ENCODE peak calls at places on chromosomes 11 and 22, in five cellular contexts. D is psoas muscle, R is spleen, Y is mesothelial cell of epicardium, O is BJ. G is an unnamed sample.

GRCh38 chr11:78277314-78277994 is 88.7 kb downstream of the USP35 start:
- DNase-seq in D (no peak), R (no peak), Y (no peak), O (no peak), G (no peak)

GRCh38 chr11:15821471-15821870 is 534.9 kb downstream of the SOX6 start:
- DNase-seq in D (no peak), R (no peak), Y (no peak), O (no peak), G (no peak)

GRCh38 chr22:36881504-36882245 is 20.9 kb downstream of the NCF4 start:
- DNase-seq in D (no peak), R (no peak), Y (no peak), O (no peak), G (no peak)

GRCh38 chr22:23103199-23103954 is 33.1 kb downstream of the GNAZ start:
- DNase-seq in D (no peak), R (no peak), Y (no peak), O (no peak), G (no peak)

GRCh38 chr11:102390667-102391449 is 43.8 kb downstream of the BIRC2 start:
- DNase-seq in D (peak), R (peak), Y (no peak), O (no peak), G (peak)

GRCh38 chr11:68002943-68003845 is 703 bp downstream of the UNC93B1 start:
- DNase-seq in D (peak), R (peak), Y (no peak), O (no peak), G (no peak)

GRCh38 chr11:111631034-111631665 is 28.9 kb downstream of the SIK2 start:
- DNase-seq in D (no peak), R (no peak), Y (no peak), O (no peak), G (peak)

GRCh38 chr11:125902927-125903752 is at the start of gene PUS3:
- DNase-seq in D (peak), R (peak), Y (peak), O (peak), G (peak)

GRCh38 chr11:86490582-86490981 is 115.9 kb downstream of the CCDC81 start:
- DNase-seq in D (no peak), R (no peak), Y (no peak), O (no peak), G (peak)

GRCh38 chr11:86489442-86489841 is 114.8 kb downstream of the CCDC81 start:
- DNase-seq in D (no peak), R (no peak), Y (no peak), O (no peak), G (no peak)

GRCh38 chr11:86495341-86495740 is 120.7 kb downstream of the CCDC81 start:
- DNase-seq in D (no peak), R (no peak), Y (no peak), O (no peak), G (peak)

GRCh38 chr11:86491048-86491447 is 116.4 kb downstream of the CCDC81 start:
- DNase-seq in D (no peak), R (no peak), Y (no peak), O (no peak), G (peak)

DNA sequence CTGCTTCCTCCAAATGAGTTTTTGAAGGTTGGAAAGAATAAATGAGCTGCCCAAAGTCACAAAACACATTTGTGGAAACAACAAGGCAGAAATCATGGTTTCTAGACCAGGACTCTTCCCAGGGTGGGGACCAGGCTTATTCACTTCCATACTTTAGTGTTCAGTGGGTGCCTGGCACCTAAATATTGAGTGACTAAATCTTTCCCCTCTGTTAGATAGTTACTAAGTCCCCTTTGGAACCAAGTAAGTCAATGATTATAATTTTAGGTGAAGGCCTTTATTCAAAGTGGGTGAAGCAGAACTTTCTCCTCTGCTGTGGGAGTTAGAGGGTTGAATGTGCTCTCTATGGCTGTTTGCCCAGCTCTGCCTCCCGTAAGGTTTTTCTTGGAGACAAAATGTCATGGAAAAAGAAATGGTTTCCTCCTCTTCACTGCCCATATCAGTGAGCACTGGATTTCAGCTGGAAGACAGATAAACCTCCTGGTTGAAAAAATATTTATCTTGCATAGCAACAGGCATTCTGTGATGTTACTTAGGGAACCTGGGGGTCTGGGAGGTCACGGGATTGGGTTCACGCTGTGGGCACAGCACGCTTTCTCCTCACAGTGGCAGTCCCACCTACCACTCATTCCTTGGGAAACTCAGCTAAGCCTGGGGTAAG is 117.8 kb downstream of the CCDC81 start:
- DNase-seq in D (no peak), R (no peak), Y (no peak), O (no peak), G (no peak)
- TF ChIP-seq CTCF in D (no peak), R (no peak), Y (no peak), O (no peak), G (no peak)

GRCh38 chr11:61695917-61696316 is 15.7 kb downstream of the DAGLA start:
- DNase-seq in D (peak), R (peak), Y (no peak), O (peak), G (peak)
- TF ChIP-seq CTCF in D (peak), R (no peak), Y (no peak), O (peak), G (peak)

GRCh38 chr11:107757661-107758060 is 45.8 kb upstream of the SLN start:
- DNase-seq in D (no peak), R (no peak), Y (no peak), O (no peak), G (no peak)
- TF ChIP-seq CTCF in D (no peak), R (no peak), Y (no peak), O (no peak), G (peak)

DNA sequence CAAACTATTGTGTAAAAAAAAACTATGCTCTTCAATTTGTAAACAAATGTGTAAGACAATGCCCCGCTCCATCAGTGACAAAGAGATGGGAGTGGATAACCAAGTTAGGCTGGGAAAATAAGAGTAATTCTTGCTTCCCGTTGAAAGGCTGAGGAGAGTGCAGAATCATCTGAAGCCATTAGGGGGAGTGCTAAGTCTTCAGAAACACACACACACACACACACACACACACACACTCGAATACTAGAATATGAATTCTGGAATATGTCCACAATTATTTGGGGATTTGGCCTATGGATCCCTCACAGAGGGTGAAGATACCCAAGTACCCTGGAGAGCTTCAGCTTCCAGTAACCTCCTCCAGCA is 27.8 kb upstream of the ROBO3 start:
- DNase-seq in D (no peak), R (no peak), Y (no peak), O (peak), G (peak)
- TF ChIP-seq CTCF in D (no peak), R (no peak), Y (no peak), O (peak), G (peak)

DNA sequence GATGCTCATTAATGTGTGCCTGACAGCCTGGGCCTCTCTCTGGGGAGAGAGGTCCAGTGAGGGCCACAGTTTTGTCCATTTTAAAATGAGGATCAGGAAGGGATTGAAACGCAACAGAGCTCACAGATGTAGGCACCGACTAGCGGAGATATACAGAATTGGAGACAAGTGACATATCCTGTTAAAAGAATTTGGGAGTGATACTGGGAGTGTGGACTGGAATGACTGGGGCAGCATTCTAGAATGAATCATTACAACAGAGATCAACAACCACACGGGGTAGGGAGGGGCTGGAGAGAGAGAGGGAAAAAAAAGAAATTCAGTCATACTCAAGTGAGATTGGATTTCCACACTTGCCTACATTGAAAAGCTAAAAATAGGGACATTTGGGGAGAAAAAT is 2.5 kb upstream of the NCAM1 start:
- DNase-seq in D (no peak), R (no peak), Y (no peak), O (peak), G (no peak)
- TF ChIP-seq CTCF in D (no peak), R (no peak), Y (peak), O (no peak), G (no peak)

GRCh38 chr11:123544631-123545375 is 109.6 kb downstream of the SCN3B start:
- DNase-seq in D (no peak), R (no peak), Y (no peak), O (no peak), G (no peak)
- TF ChIP-seq CTCF in D (no peak), R (no peak), Y (no peak), O (no peak), G (no peak)

DNA sequence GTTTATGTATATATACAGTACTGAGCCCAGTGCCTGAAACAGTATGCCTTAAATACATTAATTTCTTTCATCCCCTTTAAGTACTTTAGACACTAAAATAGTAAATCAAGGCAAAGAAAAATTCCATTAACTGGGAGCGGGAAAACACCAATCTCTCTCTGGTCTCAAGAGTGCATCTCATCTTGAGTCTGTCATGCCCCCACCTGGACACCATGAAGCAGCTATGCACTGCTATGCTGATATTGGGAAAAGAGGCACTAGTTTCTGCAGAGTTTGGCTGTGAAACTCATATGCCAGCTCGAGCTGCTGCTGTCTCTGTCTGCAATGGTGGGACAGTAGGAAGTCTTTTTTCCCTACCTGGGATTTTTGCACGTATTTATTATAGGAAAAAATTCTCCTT is 754.4 kb upstream of the RAG2 start:
- DNase-seq in D (no peak), R (no peak), Y (no peak), O (no peak), G (no peak)
- TF ChIP-seq CTCF in D (no peak), R (no peak), Y (no peak), O (no peak), G (no peak)

G was measured in astrocyte of the spinal cord.